ENCODE peak calls at places on chromosomes 3 and 15, in four cellular contexts. One of them, this sample, is unnamed.
A peak's percentile ranks its signal among the peaks of the same experiment; 100 is the strongest.

GRCh38 chr3:10674593-10674992 is 141.4 kb upstream of the SLC6A11 start:
- DNase-seq in Panc1: no peak
- DNase-seq in transverse colon: no peak
- DNase-seq in heart left ventricle: no peak
- DNase-seq in this sample: no peak

GRCh38 chr3:185082149-185082548 is 70.7 kb downstream of the C3orf70 start:
- DNase-seq in Panc1: no peak
- DNase-seq in transverse colon: no peak
- DNase-seq in heart left ventricle: no peak
- DNase-seq in this sample: no peak

GRCh38 chr3:66989860-66990696 is 8.0 kb upstream of the KBTBD8 start:
- DNase-seq in Panc1: no peak
- DNase-seq in transverse colon: no peak
- DNase-seq in heart left ventricle: no peak
- DNase-seq in this sample: peak; percentile 21

GRCh38 chr3:36843065-36844051 is 79.0 kb upstream of the DCLK3 start:
- DNase-seq in Panc1: peak; percentile 2
- DNase-seq in transverse colon: no peak
- DNase-seq in heart left ventricle: no peak
- DNase-seq in this sample: peak; percentile 33

GRCh38 chr3:128226794-128227399 is 73.6 kb downstream of the EEFSEC start:
- DNase-seq in Panc1: peak; percentile 10
- DNase-seq in transverse colon: no peak
- DNase-seq in heart left ventricle: no peak
- DNase-seq in this sample: peak; percentile 33

GRCh38 chr3:79297242-79297641 is 470.6 kb downstream of the ROBO1 start:
- DNase-seq in Panc1: no peak
- DNase-seq in transverse colon: no peak
- DNase-seq in heart left ventricle: no peak
- DNase-seq in this sample: peak; percentile 79

GRCh38 chr3:145531548-145531947 is 629.4 kb downstream of the PLOD2 start:
- DNase-seq in Panc1: no peak
- DNase-seq in transverse colon: no peak
- DNase-seq in heart left ventricle: no peak
- DNase-seq in this sample: no peak

GRCh38 chr3:156448300-156448699 is 106.6 kb downstream of the SSR3 start:
- DNase-seq in Panc1: no peak
- DNase-seq in transverse colon: no peak
- DNase-seq in heart left ventricle: no peak
- DNase-seq in this sample: peak; percentile 47

GRCh38 chr3:104461431-104461830 is 905.3 kb upstream of the ALCAM start:
- DNase-seq in Panc1: no peak
- DNase-seq in transverse colon: no peak
- DNase-seq in heart left ventricle: no peak
- DNase-seq in this sample: peak; percentile 17

GRCh38 chr15:85010472-85011209 is 29.0 kb downstream of the PDE8A start:
- DNase-seq in Panc1: no peak
- DNase-seq in transverse colon: no peak
- DNase-seq in heart left ventricle: no peak
- DNase-seq in this sample: peak; percentile 37

GRCh38 chr15:52870015-52870414 is 79.9 kb upstream of the ONECUT1 start:
- DNase-seq in Panc1: no peak
- DNase-seq in transverse colon: no peak
- DNase-seq in heart left ventricle: no peak
- DNase-seq in this sample: no peak

GRCh38 chr15:52862657-52863056 is 72.5 kb upstream of the ONECUT1 start:
- DNase-seq in Panc1: no peak
- DNase-seq in transverse colon: no peak
- DNase-seq in heart left ventricle: no peak
- DNase-seq in this sample: no peak

GRCh38 chr15:52872036-52872818 is 82.1 kb upstream of the ONECUT1 start:
- DNase-seq in Panc1: no peak
- DNase-seq in transverse colon: no peak
- DNase-seq in heart left ventricle: no peak
- DNase-seq in this sample: no peak

DNA sequence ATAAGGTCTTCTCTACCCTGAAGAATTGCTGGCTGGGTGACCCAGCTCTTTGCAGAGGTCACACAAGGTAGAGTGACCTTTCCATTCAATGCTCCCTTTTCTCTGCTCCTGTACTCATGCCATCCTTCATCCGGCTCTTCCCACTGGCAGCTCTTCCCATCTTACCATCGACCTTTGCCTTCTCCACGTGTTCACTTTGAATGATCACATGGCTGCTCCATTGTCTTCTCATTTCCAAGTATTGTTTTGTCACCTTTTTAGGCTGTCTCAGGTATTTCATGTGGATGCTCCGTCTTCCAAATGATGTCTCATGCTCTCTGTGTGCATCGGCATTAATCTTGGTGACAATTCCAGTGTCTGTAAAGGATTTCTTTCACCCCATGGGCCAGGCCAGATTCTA is 76.6 kb upstream of the ONECUT1 start:
- DNase-seq in Panc1: no peak
- DNase-seq in transverse colon: no peak
- DNase-seq in heart left ventricle: no peak
- DNase-seq in this sample: no peak
- H3K4me3 ChIP-seq in Panc1: no peak overlapping the region
- H3K4me3 ChIP-seq in transverse colon: no peak overlapping the region
- H3K4me3 ChIP-seq in heart left ventricle: no peak overlapping the region
- H3K4me3 ChIP-seq in this sample: no peak overlapping the region

DNA sequence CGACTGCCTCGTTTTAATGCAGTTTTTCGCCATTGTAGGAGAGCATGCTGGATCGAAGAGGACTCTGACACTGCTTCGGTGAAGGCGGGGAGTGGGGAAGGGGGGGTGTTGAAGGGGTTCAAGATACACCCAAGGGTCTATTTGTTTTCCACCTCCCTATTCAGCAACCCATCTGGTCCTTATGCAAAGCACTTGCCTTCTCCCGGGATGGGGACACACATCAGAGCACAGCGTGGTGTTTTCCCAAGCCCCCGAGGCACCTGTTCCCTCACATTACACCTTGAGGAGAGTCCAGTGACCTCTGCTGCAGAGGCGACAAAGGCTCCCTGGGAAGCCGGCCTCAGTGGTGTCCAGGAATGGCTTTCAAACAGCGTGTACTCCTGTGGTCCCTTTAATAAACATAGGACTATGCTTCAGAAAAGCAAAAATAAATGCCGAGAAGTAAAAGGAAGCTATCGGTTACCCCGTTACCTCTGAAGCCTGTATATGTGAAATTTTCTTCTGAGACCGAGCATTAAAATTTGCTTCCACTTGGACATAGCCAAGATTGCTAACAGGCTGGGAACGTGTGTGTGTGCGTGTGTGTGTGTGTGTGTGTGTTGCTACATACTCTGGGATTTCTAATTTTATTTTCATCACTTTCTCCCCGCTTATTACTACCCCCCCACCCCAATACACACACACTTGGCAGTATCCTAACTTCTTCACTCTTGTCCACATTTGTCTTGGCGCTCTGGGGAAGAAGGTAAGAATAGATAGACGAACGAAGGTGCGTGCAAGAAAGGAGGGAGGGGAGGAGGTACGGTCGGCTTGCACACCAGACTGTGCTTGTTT is 53.2 kb downstream of the CCDC54 start:
- DNase-seq in Panc1: no peak
- DNase-seq in transverse colon: peak; percentile 14
- DNase-seq in heart left ventricle: no peak
- DNase-seq in this sample: peak; percentile 53
- H3K4me3 ChIP-seq in Panc1: peak overlapping the region; percentile 75
- H3K4me3 ChIP-seq in transverse colon: peak overlapping the region; percentile 66
- H3K4me3 ChIP-seq in heart left ventricle: peak overlapping the region; percentile 72
- H3K4me3 ChIP-seq in this sample: peak overlapping the region; percentile 62

GRCh38 chr3:112448939-112449338 is 50.3 kb downstream of the BTLA start:
- DNase-seq in Panc1: no peak
- DNase-seq in transverse colon: no peak
- DNase-seq in heart left ventricle: no peak
- DNase-seq in this sample: peak; percentile 78

GRCh38 chr3:112446343-112446742 is 52.9 kb downstream of the BTLA start:
- DNase-seq in Panc1: no peak
- DNase-seq in transverse colon: no peak
- DNase-seq in heart left ventricle: no peak
- DNase-seq in this sample: peak; percentile 93

DNA sequence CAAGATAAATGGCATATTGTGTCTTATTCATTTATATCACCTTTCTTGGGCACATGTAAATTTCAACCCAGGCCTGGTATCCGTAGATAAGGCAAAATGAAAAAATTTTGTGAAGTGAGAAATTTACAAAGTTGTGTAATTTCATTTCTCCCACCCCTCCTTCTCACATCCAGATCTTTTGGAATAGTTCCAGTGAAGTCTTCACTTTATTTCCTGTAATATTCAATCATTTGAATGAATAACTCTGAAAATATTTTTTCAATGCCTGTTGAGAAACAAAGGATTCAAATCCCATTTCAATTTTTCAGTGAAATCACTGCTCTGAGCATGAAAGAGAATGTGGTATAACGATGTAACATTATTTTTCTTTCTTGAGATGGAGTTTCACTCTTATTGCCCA is 53.4 kb downstream of the BTLA start:
- DNase-seq in Panc1: no peak
- DNase-seq in transverse colon: no peak
- DNase-seq in heart left ventricle: no peak
- DNase-seq in this sample: peak; percentile 75
- H3K4me3 ChIP-seq in Panc1: no peak overlapping the region
- H3K4me3 ChIP-seq in transverse colon: no peak overlapping the region
- H3K4me3 ChIP-seq in heart left ventricle: no peak overlapping the region
- H3K4me3 ChIP-seq in this sample: no peak overlapping the region

GRCh38 chr3:170868577-170869239 is 1.3 kb downstream of the RPL22L1 start:
- DNase-seq in Panc1: no peak
- DNase-seq in transverse colon: no peak
- DNase-seq in heart left ventricle: no peak
- DNase-seq in this sample: no peak

GRCh38 chr3:170865209-170866094 is 4.5 kb downstream of the RPL22L1 start:
- DNase-seq in Panc1: no peak
- DNase-seq in transverse colon: no peak
- DNase-seq in heart left ventricle: no peak
- DNase-seq in this sample: no peak

GRCh38 chr3:170867552-170867951 is 2.4 kb downstream of the RPL22L1 start:
- DNase-seq in Panc1: no peak
- DNase-seq in transverse colon: no peak
- DNase-seq in heart left ventricle: no peak
- DNase-seq in this sample: no peak

GRCh38 chr3:170866499-170866898 is 3.5 kb downstream of the RPL22L1 start:
- DNase-seq in Panc1: no peak
- DNase-seq in transverse colon: no peak
- DNase-seq in heart left ventricle: no peak
- DNase-seq in this sample: no peak

DNA sequence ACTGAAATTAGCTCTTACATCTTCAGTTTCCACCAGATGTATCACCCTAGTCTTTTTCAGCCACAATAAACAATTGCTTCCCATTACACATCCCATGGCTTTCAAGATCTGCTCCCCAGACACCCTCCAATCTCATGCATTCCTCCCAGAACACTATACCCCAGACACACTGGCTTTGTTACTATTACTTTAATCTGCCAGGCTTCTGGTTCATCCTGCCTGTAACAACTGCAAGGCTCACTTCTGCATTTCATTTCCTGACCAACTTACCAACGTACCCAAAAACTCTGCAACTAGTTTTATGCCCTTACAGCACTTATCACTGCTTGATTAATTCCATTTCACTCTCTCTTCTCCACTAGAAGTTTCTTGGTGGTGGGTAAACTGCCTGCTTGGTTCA is 2.9 kb downstream of the RPL22L1 start:
- DNase-seq in Panc1: no peak
- DNase-seq in transverse colon: no peak
- DNase-seq in heart left ventricle: no peak
- DNase-seq in this sample: no peak
- H3K4me3 ChIP-seq in Panc1: peak overlapping the region; percentile 17
- H3K4me3 ChIP-seq in transverse colon: no peak overlapping the region
- H3K4me3 ChIP-seq in heart left ventricle: no peak overlapping the region
- H3K4me3 ChIP-seq in this sample: peak overlapping the region; percentile 15

DNA sequence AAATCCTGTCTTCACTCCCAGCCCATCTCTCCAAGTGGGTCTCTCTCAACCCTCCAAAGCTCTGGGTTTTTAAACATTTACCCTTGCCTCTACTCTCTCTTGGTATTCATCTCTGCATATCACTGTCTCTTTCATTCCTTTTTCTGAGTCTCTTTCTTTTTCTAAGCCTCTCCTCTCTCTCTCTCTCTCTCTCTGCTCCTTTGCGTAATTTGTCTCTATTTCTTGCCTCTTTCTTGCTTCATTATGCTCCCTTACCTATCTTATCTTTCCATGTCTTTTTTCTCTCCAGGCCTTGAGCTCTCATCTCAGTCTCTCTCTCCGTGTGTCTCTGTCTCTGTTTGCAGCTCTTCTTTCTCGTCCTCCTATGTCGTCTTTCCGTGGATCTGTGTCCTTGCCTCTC is 678 bp upstream of the SCAMP5 start:
- DNase-seq in Panc1: no peak
- DNase-seq in transverse colon: no peak
- DNase-seq in heart left ventricle: no peak
- DNase-seq in this sample: no peak
- H3K4me3 ChIP-seq in Panc1: peak overlapping the region; percentile 54
- H3K4me3 ChIP-seq in transverse colon: no peak overlapping the region
- H3K4me3 ChIP-seq in heart left ventricle: peak overlapping the region; percentile 82
- H3K4me3 ChIP-seq in this sample: no peak overlapping the region

GRCh38 chr3:81492048-81492447 is 269.4 kb downstream of the GBE1 start:
- DNase-seq in Panc1: no peak
- DNase-seq in transverse colon: no peak
- DNase-seq in heart left ventricle: no peak
- DNase-seq in this sample: peak; percentile 87
- H3K4me3 ChIP-seq in Panc1: no peak overlapping the region
- H3K4me3 ChIP-seq in transverse colon: no peak overlapping the region
- H3K4me3 ChIP-seq in heart left ventricle: no peak overlapping the region
- H3K4me3 ChIP-seq in this sample: no peak overlapping the region

This sample was measured in fibroblast of the aortic adventitia.